ENCODE peak calls at places on chromosomes 2 and 18, in ten cellular contexts. B is thoracic aorta; G is lung; S is neural progenitor cell; Q is CD8-positive, alpha-beta T cell; I is pancreas; Z is GM23338; X is endodermal cell; O is heart left ventricle; M is psoas muscle. T is an unnamed sample.

GRCh38 chr2:127100261-127101047 is 6.5 kb downstream of the BIN1 start:
- DNase-seq in Q (no peak), M (peak; percentile 59), S (no peak), G (no peak), X (peak; percentile 50), I (peak; percentile 54), B (no peak), O (no peak), Z (peak; percentile 68), T (no peak)

GRCh38 chr2:158724803-158725271 is 70.3 kb upstream of the DAPL1 start:
- DNase-seq in I (peak; percentile 28), B (no peak), Z (no peak), Q (no peak), S (no peak), O (no peak), G (peak; percentile 67), X (peak; percentile 26), M (no peak), T (no peak)

GRCh38 chr2:79393806-79394484 is 118.9 kb upstream of the CTNNA2 start:
- DNase-seq in O (no peak), Z (peak; percentile 56), X (peak; percentile 86), M (no peak), G (no peak), B (no peak), I (no peak), Q (no peak), S (peak; percentile 96), T (peak; percentile 56)

GRCh38 chr2:25161055-25161781 is 7.2 kb downstream of the POMC start:
- DNase-seq in X (peak; percentile 74), B (no peak), Z (peak; percentile 77), Q (peak; percentile 75), M (peak; percentile 79), O (peak; percentile 63), G (peak; percentile 78), S (no peak), I (peak; percentile 64), T (no peak)

GRCh38 chr18:75235891-75236290 is 25.3 kb downstream of the TSHZ1 start:
- DNase-seq in G (no peak), X (no peak), B (no peak), Z (no peak), Q (no peak), O (no peak), M (no peak), S (no peak), I (no peak), T (no peak)

GRCh38 chr2:129895061-129895460 is 84.4 kb upstream of the RAB6C start:
- DNase-seq in X (no peak), S (no peak), Z (no peak), B (no peak), Q (no peak), G (no peak), I (no peak), M (no peak), O (no peak), T (no peak)

GRCh38 chr18:3508576-3509559 is 58.9 kb downstream of the TGIF1 start:
- DNase-seq in Z (peak; percentile 56), S (peak; percentile 41), G (no peak), M (no peak), B (no peak), O (no peak), X (peak; percentile 73), I (no peak), Q (no peak), T (no peak)

GRCh38 chr2:18412980-18413793 is 147.3 kb downstream of the RDH14 start:
- DNase-seq in M (no peak), S (no peak), B (no peak), G (no peak), X (no peak), Z (no peak), O (no peak), Q (no peak), I (no peak), T (no peak)

DNA sequence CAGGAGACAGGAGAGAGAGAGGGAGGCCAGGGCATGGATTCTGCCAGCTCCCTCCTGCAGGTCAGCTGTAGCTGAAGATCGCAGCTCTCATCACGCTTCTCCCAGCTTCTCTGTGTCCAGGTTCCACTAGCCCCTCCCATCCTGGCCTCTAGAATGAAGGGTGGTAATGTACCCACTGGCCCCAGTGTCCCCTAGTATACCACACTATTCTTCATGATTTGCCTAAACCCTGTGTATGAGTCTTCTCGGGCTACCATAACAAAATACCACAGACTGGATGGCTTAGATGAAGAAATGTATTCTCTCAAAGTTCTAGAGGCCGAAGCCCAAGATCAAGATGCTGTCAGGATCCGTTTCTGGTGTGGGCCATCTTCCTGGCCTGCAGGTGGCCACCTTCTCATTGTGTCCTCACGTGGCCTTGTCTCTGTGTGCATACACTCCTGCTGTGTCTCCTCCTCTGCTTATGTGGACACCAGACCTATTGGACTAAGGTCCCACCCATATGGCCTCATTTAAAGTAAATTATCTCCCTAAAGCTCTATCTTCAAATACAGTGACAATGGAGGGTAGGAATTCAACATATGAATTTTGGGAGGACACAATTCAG is 77.3 kb downstream of the TNFRSF11A start:
- DNase-seq in X (no peak), Z (no peak), B (no peak), I (no peak), S (no peak), G (no peak), O (no peak), Q (no peak), M (no peak), T (no peak)
- TF ChIP-seq CTCF in X (peak; percentile 18), Z (no peak), B (no peak), I (no peak), S (no peak), G (no peak), O (no peak), Q (no peak), M (no peak), T (no peak)

GRCh38 chr2:237280937-237281336 is 133.0 kb downstream of the COL6A3 start:
- DNase-seq in X (no peak), M (no peak), G (no peak), B (no peak), O (no peak), Q (no peak), Z (no peak), S (no peak), I (no peak), T (no peak)

GRCh38 chr2:237281900-237282306 is 132.1 kb downstream of the COL6A3 start:
- DNase-seq in B (no peak), Z (no peak), G (no peak), M (no peak), X (no peak), Q (no peak), O (no peak), S (no peak), I (no peak), T (no peak)

GRCh38 chr2:237282568-237283128 is 131.3 kb downstream of the COL6A3 start:
- DNase-seq in Q (no peak), S (no peak), B (no peak), M (no peak), O (no peak), I (no peak), G (no peak), Z (no peak), X (no peak), T (no peak)

GRCh38 chr2:237280235-237280634 is 133.7 kb downstream of the COL6A3 start:
- DNase-seq in Z (no peak), O (no peak), G (no peak), S (no peak), M (no peak), I (no peak), X (no peak), B (no peak), Q (no peak), T (no peak)

GRCh38 chr2:237283136-237283928 is 130.6 kb downstream of the COL6A3 start:
- DNase-seq in M (no peak), Z (no peak), I (no peak), O (no peak), X (no peak), Q (no peak), S (no peak), G (no peak), B (no peak), T (no peak)
- H3K4me3 ChIP-seq in M (no peak overlapping the region), Z (no peak overlapping the region), I (no peak overlapping the region), O (no peak overlapping the region), X (no peak overlapping the region), Q (no peak overlapping the region), S (no peak overlapping the region), G (no peak overlapping the region), B (no peak overlapping the region), T (no peak overlapping the region)

DNA sequence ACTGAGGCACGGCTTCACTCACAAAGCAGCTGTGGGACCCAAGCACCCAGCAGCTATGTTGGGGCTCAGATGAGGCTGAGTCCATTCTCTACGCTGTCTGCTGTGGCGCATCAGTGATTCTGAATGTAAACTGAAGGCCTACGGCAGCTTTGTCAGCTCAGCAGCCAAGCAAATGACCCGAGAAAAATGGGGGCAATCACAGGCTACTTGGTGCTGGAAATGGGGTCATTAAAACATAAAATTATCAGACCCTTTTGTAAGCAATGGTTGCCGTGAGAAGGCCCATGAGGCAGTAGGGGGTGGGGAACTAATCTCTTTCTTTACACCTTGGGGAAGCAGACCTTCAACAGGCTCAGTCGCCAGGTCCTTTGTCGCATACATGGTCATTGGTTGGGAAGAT is 83.9 kb upstream of the ZCCHC2 start:
- DNase-seq in M (no peak), X (no peak), I (no peak), Q (no peak), G (no peak), Z (no peak), S (no peak), B (no peak), O (no peak), T (no peak)
- H3K27ac ChIP-seq in M (peak overlapping the region; percentile 95), X (no peak overlapping the region), I (no peak overlapping the region), Q (no peak overlapping the region), G (no peak overlapping the region), Z (no peak overlapping the region), S (no peak overlapping the region), B (no peak overlapping the region), O (no peak overlapping the region), T (no peak overlapping the region)

GRCh38 chr2:148569221-148569620 is 75.3 kb upstream of the EPC2 start:
- DNase-seq in X (peak; percentile 31), G (no peak), I (no peak), Q (no peak), O (no peak), S (no peak), Z (no peak), B (no peak), M (no peak), T (no peak)

GRCh38 chr2:148567716-148568115 is 76.8 kb upstream of the EPC2 start:
- DNase-seq in S (no peak), O (no peak), G (no peak), X (peak; percentile 24), B (no peak), Z (no peak), M (no peak), Q (no peak), I (no peak), T (no peak)

GRCh38 chr2:148561389-148561788 is 83.2 kb upstream of the EPC2 start:
- DNase-seq in Q (no peak), M (no peak), I (no peak), Z (no peak), O (no peak), B (no peak), S (peak; percentile 34), G (no peak), X (no peak), T (no peak)

GRCh38 chr2:148568597-148568996 is 76.0 kb upstream of the EPC2 start:
- DNase-seq in M (no peak), I (no peak), Z (no peak), B (no peak), Q (peak; percentile 22), S (no peak), O (no peak), X (peak; percentile 20), G (no peak), T (no peak)

DNA sequence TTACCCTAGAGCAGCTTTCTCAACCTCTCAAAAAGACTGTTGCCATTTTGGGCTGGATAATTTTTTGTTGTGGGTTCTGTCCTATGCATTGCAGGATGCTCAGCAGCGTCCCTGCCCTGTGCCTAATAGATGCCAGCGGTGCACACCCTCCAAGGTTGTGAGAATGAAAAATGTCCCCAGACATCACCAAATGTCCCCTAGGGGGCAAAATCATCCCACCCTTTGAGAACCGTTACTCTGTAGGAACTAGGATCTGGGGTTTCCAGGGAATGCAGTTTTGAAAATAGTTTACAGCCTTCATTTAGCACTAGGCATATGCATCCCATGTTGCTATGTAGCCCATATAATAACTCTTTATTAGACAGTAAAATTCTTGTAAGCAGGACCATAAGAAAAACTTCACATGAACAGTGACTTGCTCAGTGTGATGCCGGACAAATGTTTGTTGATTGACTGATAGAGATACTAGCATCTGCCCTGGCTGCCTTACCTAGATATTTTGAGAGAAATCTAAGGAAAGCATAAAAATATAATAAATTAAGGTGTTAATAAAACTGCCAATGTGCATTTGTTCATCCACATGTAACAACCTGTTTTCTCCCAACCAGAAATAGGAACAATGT is 79.2 kb upstream of the EPC2 start:
- DNase-seq in G (no peak), S (peak; percentile 30), O (no peak), X (peak; percentile 54), Q (no peak), I (no peak), M (no peak), B (no peak), Z (peak; percentile 60), T (no peak)
- TF ChIP-seq CTCF in G (no peak), S (peak; percentile 45), O (peak; percentile 25), X (peak; percentile 70), Q (no peak), I (no peak), M (peak; percentile 30), B (peak; percentile 44), Z (peak; percentile 60), T (peak; percentile 23)

T was measured in right atrium auricular region.